ENCODE peak calls at places on chromosomes 3 and 15, in seven cellular contexts. S is neuronal stem cell; Z is adipocyte; M is midbrain; O is stimulated activated naive CD8-positive, alpha-beta T cell treated with anti-CD3 and anti-CD28 coated beads, Interleukin-15, Interleukin-2, amounts not matched to agents 100 U/mL and 50 U/mL, for 24 hours; I is AG04450; V is ascending aorta. E is an unnamed sample.

GRCh38 chr3:36461588-36461987 is 81.3 kb downstream of the STAC start:
- DNase-seq in Z (peak; percentile 61), V (no peak), I (no peak), M (no peak), S (no peak), O (no peak), E (no peak)

GRCh38 chr3:14658978-14659377 is 7.4 kb downstream of the CCDC174 start:
- DNase-seq in V (no peak), S (no peak), I (no peak), M (no peak), O (no peak), Z (no peak), E (no peak)

GRCh38 chr3:175585898-175586297 is 726.8 kb downstream of the NAALADL2 start:
- DNase-seq in M (no peak), V (no peak), S (no peak), Z (peak; percentile 41), O (no peak), I (peak; percentile 46), E (no peak)

GRCh38 chr15:67839358-67839928 is 402 bp downstream of the RNU6-1 start:
- DNase-seq in O (no peak), Z (peak; percentile 54), V (no peak), S (no peak), I (no peak), M (peak; percentile 39), E (peak; percentile 46)

GRCh38 chr3:189824629-189825312 is 193.6 kb downstream of the TP63 start:
- DNase-seq in I (peak; percentile 51), O (no peak), V (no peak), M (no peak), S (no peak), Z (peak; percentile 82), E (no peak)

GRCh38 chr3:65170357-65171090 is 482.7 kb upstream of the ADAMTS9 start:
- DNase-seq in I (peak; percentile 26), S (no peak), V (peak; percentile 90), Z (peak; percentile 66), O (no peak), M (peak; percentile 33), E (no peak)

GRCh38 chr3:14836049-14836468 is 17.3 kb downstream of the FGD5 start:
- DNase-seq in M (no peak), I (no peak), O (no peak), Z (no peak), V (no peak), S (no peak), E (no peak)

GRCh38 chr15:32859996-32860395 is 142.2 kb downstream of the GREM1 start:
- DNase-seq in S (no peak), M (no peak), Z (no peak), O (no peak), I (no peak), V (no peak), E (no peak)

GRCh38 chr3:48598323-48599076 is 3.4 kb upstream of the COL7A1 start:
- DNase-seq in Z (peak; percentile 98), S (no peak), I (peak; percentile 90), O (no peak), M (no peak), V (peak; percentile 69), E (no peak)

GRCh38 chr15:48175126-48175525 is 3.0 kb downstream of the MYEF2 start:
- DNase-seq in M (no peak), S (no peak), O (no peak), I (no peak), Z (no peak), V (no peak), E (no peak)

GRCh38 chr3:186124618-186125017 is 15.7 kb upstream of the ETV5 start:
- DNase-seq in V (no peak), S (no peak), M (no peak), O (no peak), Z (no peak), I (no peak), E (no peak)

GRCh38 chr15:51561271-51561670 is 61.3 kb downstream of the DMXL2 start:
- DNase-seq in V (no peak), M (no peak), I (no peak), S (no peak), O (no peak), Z (no peak), E (no peak)

GRCh38 chr3:16606398-16606797 is 1.2 kb upstream of the DAZL start:
- DNase-seq in Z (no peak), V (no peak), M (no peak), O (no peak), I (no peak), S (no peak), E (no peak)

GRCh38 chr15:101206173-101206572 is 45.7 kb downstream of the CHSY1 start:
- DNase-seq in O (peak; percentile 83), V (no peak), M (no peak), I (no peak), S (no peak), Z (no peak), E (peak; percentile 93)

GRCh38 chr3:150751781-150752263 is 11.1 kb downstream of the SIAH2 start:
- DNase-seq in O (no peak), I (no peak), S (no peak), M (no peak), V (no peak), Z (no peak), E (no peak)